ENCODE peak calls at places on chromosomes 6 and 20, in six cellular contexts. One of them, this sample, is unnamed.

GRCh38 chr6:35833534-35833933 is 28.4 kb downstream of the LHFPL5 start:
- DNase-seq in T follicular helper cell: no peak
- DNase-seq in iris pigment epithelial cell: peak
- DNase-seq in NB4: peak
- DNase-seq in adrenal gland: no peak
- DNase-seq in naive thymus-derived CD8-positive, alpha-beta T cell: no peak
- DNase-seq in this sample: no peak

GRCh38 chr6:154931741-154932424 is 63.2 kb upstream of the TIAM2 start:
- DNase-seq in naive thymus-derived CD8-positive, alpha-beta T cell: no peak
- DNase-seq in adrenal gland: no peak
- DNase-seq in iris pigment epithelial cell: peak
- DNase-seq in T follicular helper cell: no peak
- DNase-seq in NB4: peak
- DNase-seq in this sample: no peak

GRCh38 chr6:167565884-167566491 is 241.1 kb downstream of the TTLL2 start:
- DNase-seq in T follicular helper cell: no peak
- DNase-seq in NB4: no peak
- DNase-seq in iris pigment epithelial cell: no peak
- DNase-seq in naive thymus-derived CD8-positive, alpha-beta T cell: no peak
- DNase-seq in adrenal gland: peak
- DNase-seq in this sample: no peak

GRCh38 chr20:25081065-25081729 is 744 bp downstream of the VSX1 start:
- DNase-seq in naive thymus-derived CD8-positive, alpha-beta T cell: peak
- DNase-seq in T follicular helper cell: peak
- DNase-seq in NB4: peak
- DNase-seq in adrenal gland: no peak
- DNase-seq in iris pigment epithelial cell: no peak
- DNase-seq in this sample: no peak

GRCh38 chr6:151448623-151449022 is 3.3 kb downstream of the RMND1 start:
- DNase-seq in T follicular helper cell: no peak
- DNase-seq in adrenal gland: no peak
- DNase-seq in naive thymus-derived CD8-positive, alpha-beta T cell: no peak
- DNase-seq in iris pigment epithelial cell: no peak
- DNase-seq in NB4: peak
- DNase-seq in this sample: no peak

GRCh38 chr6:43914272-43915147 is 144.5 kb downstream of the VEGFA start:
- DNase-seq in naive thymus-derived CD8-positive, alpha-beta T cell: no peak
- DNase-seq in T follicular helper cell: no peak
- DNase-seq in iris pigment epithelial cell: no peak
- DNase-seq in NB4: no peak
- DNase-seq in adrenal gland: no peak
- DNase-seq in this sample: no peak

GRCh38 chr20:10920396-10920795 is 246.6 kb upstream of the JAG1 start:
- DNase-seq in adrenal gland: no peak
- DNase-seq in T follicular helper cell: no peak
- DNase-seq in NB4: no peak
- DNase-seq in iris pigment epithelial cell: no peak
- DNase-seq in naive thymus-derived CD8-positive, alpha-beta T cell: no peak
- DNase-seq in this sample: no peak

GRCh38 chr6:36546664-36546957 is 668 bp downstream of the STK38 start:
- DNase-seq in NB4: no peak
- DNase-seq in adrenal gland: no peak
- DNase-seq in naive thymus-derived CD8-positive, alpha-beta T cell: no peak
- DNase-seq in T follicular helper cell: no peak
- DNase-seq in iris pigment epithelial cell: no peak
- DNase-seq in this sample: no peak

GRCh38 chr6:42251911-42252637 is 34.4 kb upstream of the MRPS10 start:
- DNase-seq in NB4: no peak
- DNase-seq in naive thymus-derived CD8-positive, alpha-beta T cell: no peak
- DNase-seq in adrenal gland: peak
- DNase-seq in T follicular helper cell: no peak
- DNase-seq in iris pigment epithelial cell: peak
- DNase-seq in this sample: peak

GRCh38 chr20:4076033-4076432 is 60.7 kb upstream of the RNF24 start:
- DNase-seq in NB4: no peak
- DNase-seq in adrenal gland: no peak
- DNase-seq in T follicular helper cell: no peak
- DNase-seq in iris pigment epithelial cell: no peak
- DNase-seq in naive thymus-derived CD8-positive, alpha-beta T cell: no peak
- DNase-seq in this sample: no peak

GRCh38 chr6:121896771-121897170 is 461.3 kb downstream of the GJA1 start:
- DNase-seq in iris pigment epithelial cell: no peak
- DNase-seq in adrenal gland: no peak
- DNase-seq in naive thymus-derived CD8-positive, alpha-beta T cell: no peak
- DNase-seq in NB4: no peak
- DNase-seq in T follicular helper cell: no peak
- DNase-seq in this sample: no peak

GRCh38 chr20:10553326-10553984 is 118.3 kb downstream of the SLX4IP start:
- DNase-seq in NB4: peak
- DNase-seq in naive thymus-derived CD8-positive, alpha-beta T cell: peak
- DNase-seq in T follicular helper cell: no peak
- DNase-seq in adrenal gland: peak
- DNase-seq in iris pigment epithelial cell: peak
- DNase-seq in this sample: peak

GRCh38 chr6:5259428-5259827 is 1.3 kb downstream of the LYRM4 start:
- DNase-seq in adrenal gland: no peak
- DNase-seq in iris pigment epithelial cell: no peak
- DNase-seq in NB4: no peak
- DNase-seq in naive thymus-derived CD8-positive, alpha-beta T cell: no peak
- DNase-seq in T follicular helper cell: no peak
- DNase-seq in this sample: no peak

GRCh38 chr6:164085086-164085485 is 670.6 kb downstream of the QKI start:
- DNase-seq in NB4: no peak
- DNase-seq in adrenal gland: no peak
- DNase-seq in iris pigment epithelial cell: no peak
- DNase-seq in T follicular helper cell: no peak
- DNase-seq in naive thymus-derived CD8-positive, alpha-beta T cell: no peak
- DNase-seq in this sample: no peak

GRCh38 chr6:141483561-141484061 is 649.1 kb upstream of the GJE1 start:
- DNase-seq in iris pigment epithelial cell: peak
- DNase-seq in adrenal gland: peak
- DNase-seq in T follicular helper cell: peak
- DNase-seq in naive thymus-derived CD8-positive, alpha-beta T cell: peak
- DNase-seq in NB4: peak
- DNase-seq in this sample: peak

GRCh38 chr6:81382852-81383251 is 369.6 kb downstream of the TENT5A start:
- DNase-seq in T follicular helper cell: no peak
- DNase-seq in naive thymus-derived CD8-positive, alpha-beta T cell: no peak
- DNase-seq in iris pigment epithelial cell: no peak
- DNase-seq in NB4: no peak
- DNase-seq in adrenal gland: no peak
- DNase-seq in this sample: no peak

GRCh38 chr20:23225407-23226060 is 125.1 kb upstream of the NXT1 start:
- DNase-seq in iris pigment epithelial cell: peak
- DNase-seq in T follicular helper cell: no peak
- DNase-seq in adrenal gland: peak
- DNase-seq in naive thymus-derived CD8-positive, alpha-beta T cell: no peak
- DNase-seq in NB4: peak
- DNase-seq in this sample: peak

GRCh38 chr6:57021086-57021720 is 25.3 kb upstream of the KIAA1586 start:
- DNase-seq in naive thymus-derived CD8-positive, alpha-beta T cell: peak
- DNase-seq in iris pigment epithelial cell: peak
- DNase-seq in adrenal gland: no peak
- DNase-seq in NB4: peak
- DNase-seq in T follicular helper cell: no peak
- DNase-seq in this sample: no peak

GRCh38 chr6:54717849-54718455 is 128.6 kb upstream of the FAM83B start:
- DNase-seq in NB4: peak
- DNase-seq in iris pigment epithelial cell: peak
- DNase-seq in adrenal gland: peak
- DNase-seq in T follicular helper cell: peak
- DNase-seq in naive thymus-derived CD8-positive, alpha-beta T cell: peak
- DNase-seq in this sample: peak

GRCh38 chr20:22568872-22569344 is 15.5 kb downstream of the FOXA2 start:
- DNase-seq in T follicular helper cell: no peak
- DNase-seq in iris pigment epithelial cell: no peak
- DNase-seq in adrenal gland: no peak
- DNase-seq in naive thymus-derived CD8-positive, alpha-beta T cell: no peak
- DNase-seq in NB4: no peak
- DNase-seq in this sample: no peak

GRCh38 chr6:42266542-42266941 is 48.9 kb upstream of the MRPS10 start:
- DNase-seq in iris pigment epithelial cell: no peak
- DNase-seq in NB4: no peak
- DNase-seq in T follicular helper cell: no peak
- DNase-seq in adrenal gland: no peak
- DNase-seq in naive thymus-derived CD8-positive, alpha-beta T cell: no peak
- DNase-seq in this sample: no peak

GRCh38 chr20:8509809-8510208 is 377.7 kb downstream of the PLCB1 start:
- DNase-seq in NB4: no peak
- DNase-seq in iris pigment epithelial cell: peak
- DNase-seq in T follicular helper cell: no peak
- DNase-seq in adrenal gland: no peak
- DNase-seq in naive thymus-derived CD8-positive, alpha-beta T cell: no peak
- DNase-seq in this sample: no peak

GRCh38 chr20:19269737-19270325 is 57.4 kb downstream of the SLC24A3 start:
- DNase-seq in NB4: no peak
- DNase-seq in naive thymus-derived CD8-positive, alpha-beta T cell: no peak
- DNase-seq in adrenal gland: no peak
- DNase-seq in iris pigment epithelial cell: peak
- DNase-seq in T follicular helper cell: no peak
- DNase-seq in this sample: peak

GRCh38 chr6:111657146-111657545 is 51.5 kb upstream of the TRAF3IP2 start:
- DNase-seq in adrenal gland: no peak
- DNase-seq in NB4: no peak
- DNase-seq in iris pigment epithelial cell: peak
- DNase-seq in T follicular helper cell: no peak
- DNase-seq in naive thymus-derived CD8-positive, alpha-beta T cell: no peak
- DNase-seq in this sample: peak

GRCh38 chr6:166618866-166619761 is 7.9 kb downstream of the RPS6KA2 start:
- DNase-seq in T follicular helper cell: no peak
- DNase-seq in NB4: no peak
- DNase-seq in naive thymus-derived CD8-positive, alpha-beta T cell: no peak
- DNase-seq in adrenal gland: no peak
- DNase-seq in iris pigment epithelial cell: peak
- DNase-seq in this sample: peak

GRCh38 chr6:36958775-36959554 is 4.4 kb downstream of the PI16 start:
- DNase-seq in adrenal gland: peak
- DNase-seq in NB4: no peak
- DNase-seq in iris pigment epithelial cell: no peak
- DNase-seq in naive thymus-derived CD8-positive, alpha-beta T cell: no peak
- DNase-seq in T follicular helper cell: no peak
- DNase-seq in this sample: no peak

GRCh38 chr6:138250513-138251247 is 32.4 kb upstream of the PBOV1 start:
- DNase-seq in iris pigment epithelial cell: peak
- DNase-seq in naive thymus-derived CD8-positive, alpha-beta T cell: no peak
- DNase-seq in T follicular helper cell: no peak
- DNase-seq in NB4: no peak
- DNase-seq in adrenal gland: peak
- DNase-seq in this sample: no peak

GRCh38 chr6:109440325-109441068 is at the start of the genes PPIL6 and SMPD2:
- DNase-seq in iris pigment epithelial cell: peak
- DNase-seq in NB4: peak
- DNase-seq in adrenal gland: peak
- DNase-seq in naive thymus-derived CD8-positive, alpha-beta T cell: peak
- DNase-seq in T follicular helper cell: peak
- DNase-seq in this sample: peak

GRCh38 chr6:1335367-1336037 is 23.6 kb downstream of the FOXQ1 start:
- DNase-seq in iris pigment epithelial cell: peak
- DNase-seq in NB4: peak
- DNase-seq in naive thymus-derived CD8-positive, alpha-beta T cell: no peak
- DNase-seq in T follicular helper cell: no peak
- DNase-seq in adrenal gland: no peak
- DNase-seq in this sample: no peak

GRCh38 chr6:123962508-123962907 is 158.8 kb downstream of the NKAIN2 start:
- DNase-seq in T follicular helper cell: no peak
- DNase-seq in adrenal gland: no peak
- DNase-seq in iris pigment epithelial cell: no peak
- DNase-seq in naive thymus-derived CD8-positive, alpha-beta T cell: no peak
- DNase-seq in NB4: no peak
- DNase-seq in this sample: no peak